ENCODE peak calls at places on chromosome 12, in four cellular contexts. One of them, this sample, is unnamed.

GRCh38 chr12:41521872-41522379 is 333.8 kb downstream of the PDZRN4 start:
- DNase-seq in neural progenitor cell: no peak
- DNase-seq in WTC11: no peak
- DNase-seq in activated naive CD8-positive, alpha-beta T cell treated with anti-CD3 and anti-CD28 coated beads, Interleukin-2, amount 50 U/mL, for 24 hours: no peak
- DNase-seq in this sample: no peak

GRCh38 chr12:67414011-67414715 is 145.0 kb downstream of the CAND1 start:
- DNase-seq in neural progenitor cell: no peak
- DNase-seq in WTC11: no peak
- DNase-seq in activated naive CD8-positive, alpha-beta T cell treated with anti-CD3 and anti-CD28 coated beads, Interleukin-2, amount 50 U/mL, for 24 hours: no peak
- DNase-seq in this sample: no peak

GRCh38 chr12:1309610-1310009 is 284.8 kb downstream of the FBXL14 start:
- DNase-seq in neural progenitor cell: no peak
- DNase-seq in WTC11: no peak
- DNase-seq in activated naive CD8-positive, alpha-beta T cell treated with anti-CD3 and anti-CD28 coated beads, Interleukin-2, amount 50 U/mL, for 24 hours: no peak
- DNase-seq in this sample: no peak

GRCh38 chr12:83150465-83151189 is 463.9 kb downstream of the TMTC2 start:
- DNase-seq in neural progenitor cell: no peak
- DNase-seq in WTC11: no peak
- DNase-seq in activated naive CD8-positive, alpha-beta T cell treated with anti-CD3 and anti-CD28 coated beads, Interleukin-2, amount 50 U/mL, for 24 hours: no peak
- DNase-seq in this sample: no peak

GRCh38 chr12:39467432-39467870 is 24.5 kb upstream of the KIF21A start:
- DNase-seq in neural progenitor cell: no peak
- DNase-seq in WTC11: no peak
- DNase-seq in activated naive CD8-positive, alpha-beta T cell treated with anti-CD3 and anti-CD28 coated beads, Interleukin-2, amount 50 U/mL, for 24 hours: no peak
- DNase-seq in this sample: peak

GRCh38 chr12:1661553-1662335 is 29.1 kb upstream of the ADIPOR2 start:
- DNase-seq in neural progenitor cell: peak
- DNase-seq in WTC11: peak
- DNase-seq in activated naive CD8-positive, alpha-beta T cell treated with anti-CD3 and anti-CD28 coated beads, Interleukin-2, amount 50 U/mL, for 24 hours: peak
- DNase-seq in this sample: peak

GRCh38 chr12:54662028-54662427 is 13.9 kb upstream of the DCD start:
- DNase-seq in neural progenitor cell: no peak
- DNase-seq in WTC11: no peak
- DNase-seq in activated naive CD8-positive, alpha-beta T cell treated with anti-CD3 and anti-CD28 coated beads, Interleukin-2, amount 50 U/mL, for 24 hours: no peak
- DNase-seq in this sample: no peak

GRCh38 chr12:132818562-132818961 is 10.1 kb downstream of the GOLGA3 start:
- DNase-seq in neural progenitor cell: no peak
- DNase-seq in WTC11: no peak
- DNase-seq in activated naive CD8-positive, alpha-beta T cell treated with anti-CD3 and anti-CD28 coated beads, Interleukin-2, amount 50 U/mL, for 24 hours: no peak
- DNase-seq in this sample: no peak

GRCh38 chr12:122871851-122872785 is 23.8 kb downstream of the VPS37B start:
- DNase-seq in neural progenitor cell: peak
- DNase-seq in WTC11: peak
- DNase-seq in activated naive CD8-positive, alpha-beta T cell treated with anti-CD3 and anti-CD28 coated beads, Interleukin-2, amount 50 U/mL, for 24 hours: peak
- DNase-seq in this sample: peak

GRCh38 chr12:28027947-28028724 is 55.6 kb upstream of the PTHLH start:
- DNase-seq in neural progenitor cell: no peak
- DNase-seq in WTC11: no peak
- DNase-seq in activated naive CD8-positive, alpha-beta T cell treated with anti-CD3 and anti-CD28 coated beads, Interleukin-2, amount 50 U/mL, for 24 hours: no peak
- DNase-seq in this sample: no peak

GRCh38 chr12:51424662-51425539 is at the start of gene SLC4A8:
- DNase-seq in neural progenitor cell: peak
- DNase-seq in WTC11: peak
- DNase-seq in activated naive CD8-positive, alpha-beta T cell treated with anti-CD3 and anti-CD28 coated beads, Interleukin-2, amount 50 U/mL, for 24 hours: peak
- DNase-seq in this sample: peak

GRCh38 chr12:13126494-13126893 is 23.0 kb upstream of the GSG1 start:
- DNase-seq in neural progenitor cell: no peak
- DNase-seq in WTC11: no peak
- DNase-seq in activated naive CD8-positive, alpha-beta T cell treated with anti-CD3 and anti-CD28 coated beads, Interleukin-2, amount 50 U/mL, for 24 hours: no peak
- DNase-seq in this sample: no peak

GRCh38 chr12:87820524-87821194 is 208.5 kb downstream of the C12orf50 start:
- DNase-seq in neural progenitor cell: no peak
- DNase-seq in WTC11: no peak
- DNase-seq in activated naive CD8-positive, alpha-beta T cell treated with anti-CD3 and anti-CD28 coated beads, Interleukin-2, amount 50 U/mL, for 24 hours: no peak
- DNase-seq in this sample: no peak

GRCh38 chr12:89521348-89522238 is 3.0 kb downstream of the GALNT4 start:
- DNase-seq in neural progenitor cell: no peak
- DNase-seq in WTC11: no peak
- DNase-seq in activated naive CD8-positive, alpha-beta T cell treated with anti-CD3 and anti-CD28 coated beads, Interleukin-2, amount 50 U/mL, for 24 hours: no peak
- DNase-seq in this sample: no peak

GRCh38 chr12:39490500-39491276 is 47.8 kb upstream of the KIF21A start:
- DNase-seq in neural progenitor cell: no peak
- DNase-seq in WTC11: no peak
- DNase-seq in activated naive CD8-positive, alpha-beta T cell treated with anti-CD3 and anti-CD28 coated beads, Interleukin-2, amount 50 U/mL, for 24 hours: no peak
- DNase-seq in this sample: no peak

GRCh38 chr12:114371733-114372132 is 34.2 kb downstream of the TBX5 start:
- DNase-seq in neural progenitor cell: no peak
- DNase-seq in WTC11: no peak
- DNase-seq in activated naive CD8-positive, alpha-beta T cell treated with anti-CD3 and anti-CD28 coated beads, Interleukin-2, amount 50 U/mL, for 24 hours: no peak
- DNase-seq in this sample: no peak

GRCh38 chr12:5439333-5439732 is 7.4 kb downstream of the NTF3 start:
- DNase-seq in neural progenitor cell: peak
- DNase-seq in WTC11: no peak
- DNase-seq in activated naive CD8-positive, alpha-beta T cell treated with anti-CD3 and anti-CD28 coated beads, Interleukin-2, amount 50 U/mL, for 24 hours: no peak
- DNase-seq in this sample: no peak

This sample was measured in activated CD8-positive, alpha-beta T cell treated with anti-CD3 and anti-CD28 coated beads for 36 hours.